ENCODE peak calls at places on chromosomes 1 and 21, in eight cellular contexts. V is aorta; B is stimulated activated naive CD4-positive, alpha-beta T cell treated with Interleukin-2 at 50 U/mL for 16 hours; K is sigmoid colon; O is progenitor cell of endocrine pancreas; I is activated CD8-positive, alpha-beta memory T cell treated with anti-CD3 and anti-CD28 coated beads for 4 hours; C is T-helper 17 cell; T is stromal cell of bone marrow. F is an unnamed sample.

GRCh38 chr1:58722414-58722813 is 22.6 kb upstream of the MYSM1 start:
- DNase-seq in T (peak), K (no peak), O (no peak), C (no peak), B (no peak), V (no peak), I (no peak), F (no peak)

GRCh38 chr1:230326971-230327891 is 98.9 kb downstream of the PGBD5 start:
- DNase-seq in T (no peak), V (no peak), I (no peak), C (no peak), O (no peak), K (no peak), B (no peak), F (no peak)

GRCh38 chr1:233281711-233282581 is 13.6 kb downstream of the PCNX2 start:
- DNase-seq in V (no peak), I (no peak), B (peak), K (no peak), T (peak), O (no peak), C (no peak), F (no peak)

GRCh38 chr1:53325326-53326087 is 2.4 kb downstream of the LRP8 start:
- DNase-seq in C (no peak), T (no peak), O (no peak), K (no peak), V (no peak), B (no peak), I (no peak), F (no peak)

GRCh38 chr1:98940680-98941079 is 64.0 kb downstream of the PLPPR5 start:
- DNase-seq in V (no peak), C (no peak), O (no peak), I (no peak), B (no peak), T (peak), K (no peak), F (no peak)

GRCh38 chr1:245458761-245459174 is 304.0 kb downstream of the KIF26B start:
- DNase-seq in B (no peak), I (no peak), O (no peak), V (no peak), K (no peak), T (no peak), C (no peak), F (no peak)

GRCh38 chr1:174982971-174983689 is 16.6 kb upstream of the CACYBP start:
- DNase-seq in O (no peak), V (no peak), T (no peak), C (no peak), K (no peak), B (no peak), I (no peak), F (no peak)

GRCh38 chr21:32090961-32091360 is 187.9 kb downstream of the MIS18A start:
- DNase-seq in K (no peak), V (no peak), C (no peak), B (no peak), I (no peak), O (no peak), T (no peak), F (no peak)

GRCh38 chr1:108107658-108108057 is 92.5 kb downstream of the SLC25A24 start:
- DNase-seq in O (no peak), I (no peak), C (no peak), V (no peak), K (no peak), B (peak), T (peak), F (no peak)

GRCh38 chr1:47991187-47991586 is 6.0 kb downstream of the TRABD2B start:
- DNase-seq in I (no peak), C (no peak), T (no peak), V (no peak), O (no peak), B (no peak), K (no peak), F (no peak)

GRCh38 chr1:207020709-207021107 is 11.8 kb downstream of the C1orf116 start:
- DNase-seq in I (no peak), B (no peak), V (no peak), C (no peak), K (no peak), O (no peak), T (no peak), F (no peak)

GRCh38 chr1:27560271-27561125 is 43.4 kb downstream of the AHDC1 start:
- DNase-seq in K (no peak), T (no peak), V (no peak), B (no peak), I (no peak), O (no peak), C (no peak), F (no peak)

GRCh38 chr1:54312874-54313316 is 93.3 kb downstream of the SSBP3 start:
- DNase-seq in K (peak), I (no peak), B (no peak), O (no peak), T (no peak), C (no peak), V (peak), F (no peak)

GRCh38 chr1:239706245-239706892 is 320.0 kb downstream of the CHRM3 start:
- DNase-seq in T (no peak), V (no peak), B (no peak), O (no peak), I (no peak), C (no peak), K (no peak), F (no peak)

GRCh38 chr21:44802396-44803153 is 955 bp upstream of the UBE2G2 start:
- DNase-seq in I (no peak), T (no peak), K (no peak), V (no peak), O (no peak), B (no peak), C (no peak), F (no peak)

GRCh38 chr1:223645903-223646302 is 19.6 kb downstream of the CAPN8 start:
- DNase-seq in O (no peak), B (no peak), K (no peak), V (no peak), I (no peak), C (no peak), T (no peak), F (no peak)

GRCh38 chr1:152053375-152053774 is 16.6 kb upstream of the S100A11 start:
- DNase-seq in K (no peak), T (no peak), B (no peak), V (no peak), O (no peak), C (no peak), I (no peak), F (no peak)

GRCh38 chr1:197391303-197392226 is 123.5 kb downstream of the CRB1 start:
- DNase-seq in B (no peak), V (no peak), O (no peak), K (no peak), C (no peak), I (no peak), T (no peak), F (no peak)

GRCh38 chr1:192147626-192148025 is 10.6 kb upstream of the RGS18 start:
- DNase-seq in I (no peak), B (no peak), T (no peak), C (no peak), K (no peak), V (no peak), O (no peak), F (no peak)

GRCh38 chr1:147473735-147474049 is 67.6 kb upstream of the BCL9 start:
- DNase-seq in B (no peak), V (no peak), T (no peak), C (no peak), K (no peak), I (no peak), O (no peak), F (no peak)

GRCh38 chr1:166859597-166859996 is 16.5 kb downstream of the TADA1 start:
- DNase-seq in C (no peak), T (no peak), K (no peak), V (no peak), B (no peak), I (no peak), O (no peak), F (no peak)

GRCh38 chr1:64038965-64039926 is 164.2 kb upstream of the UBE2U start:
- DNase-seq in C (no peak), I (no peak), T (peak), V (peak), B (no peak), O (no peak), K (peak), F (no peak)

GRCh38 chr1:92944901-92945747 is 16.1 kb downstream of the DIPK1A start:
- DNase-seq in B (no peak), V (no peak), O (no peak), K (no peak), T (no peak), C (no peak), I (no peak), F (no peak)

GRCh38 chr1:16925635-16926490 is 4.1 kb downstream of the CROCC start:
- DNase-seq in T (no peak), K (no peak), C (no peak), B (no peak), O (no peak), V (peak), I (no peak), F (no peak)

GRCh38 chr1:64917907-64918306 is 48.4 kb downstream of the JAK1 start:
- DNase-seq in B (no peak), C (no peak), V (no peak), O (no peak), K (no peak), I (no peak), T (no peak), F (no peak)

GRCh38 chr1:3775498-3776230 is 3.1 kb downstream of the SMIM1 start:
- DNase-seq in K (no peak), I (no peak), T (no peak), C (peak), O (no peak), B (peak), V (peak), F (no peak)